ENCODE peak calls at places on chromosomes 16 and 17, in ten cellular contexts. R is epithelial cell of proximal tubule, S is heart left ventricle, J is progenitor cell of endocrine pancreas, I is foreskin keratinocyte, V is tibial artery, Q is fibroblast of villous mesenchyme, C is omental fat pad, P is AG09309, F is endothelial cell. A is an unnamed sample.

GRCh38 chr16:51981725-51982124 is 565.2 kb downstream of the TOX3 start:
- DNase-seq in R (no peak), S (no peak), J (no peak), I (no peak), V (no peak), Q (no peak), C (no peak), P (no peak), F (no peak), A (no peak)

GRCh38 chr16:49876716-49877129 is 20.8 kb upstream of the ZNF423 start:
- DNase-seq in R (no peak), S (peak), J (peak), I (no peak), V (peak), Q (no peak), C (peak), P (no peak), F (peak), A (peak)

GRCh38 chr17:65856865-65857264 is 295.4 kb upstream of the AXIN2 start:
- DNase-seq in R (no peak), S (no peak), J (no peak), I (peak), V (no peak), Q (peak), C (no peak), P (peak), F (no peak), A (no peak)

GRCh38 chr16:85661131-85662035 is 27.4 kb downstream of the GINS2 start:
- DNase-seq in R (no peak), S (peak), J (no peak), I (no peak), V (no peak), Q (no peak), C (no peak), P (no peak), F (no peak), A (no peak)

GRCh38 chr16:62079236-62079635 is 43.0 kb upstream of the CDH8 start:
- DNase-seq in R (no peak), S (no peak), J (no peak), I (no peak), V (no peak), Q (no peak), C (no peak), P (no peak), F (no peak), A (no peak)

GRCh38 chr16:72221216-72221995 is 49.5 kb upstream of the PMFBP1 start:
- DNase-seq in R (no peak), S (no peak), J (no peak), I (no peak), V (no peak), Q (no peak), C (no peak), P (no peak), F (no peak), A (no peak)

GRCh38 chr17:68011199-68011665 is 15.0 kb upstream of the C17orf58 start:
- DNase-seq in R (no peak), S (peak), J (no peak), I (no peak), V (peak), Q (peak), C (peak), P (no peak), F (peak), A (peak)

GRCh38 chr17:74873874-74874614 is 1.2 kb upstream of the FDXR start:
- DNase-seq in R (no peak), S (no peak), J (no peak), I (no peak), V (no peak), Q (no peak), C (no peak), P (no peak), F (no peak), A (no peak)

GRCh38 chr17:5516060-5516792 is 29.9 kb downstream of the MIS12 start:
- DNase-seq in R (peak), S (no peak), J (no peak), I (peak), V (no peak), Q (peak), C (no peak), P (peak), F (no peak), A (no peak)

GRCh38 chr17:27644586-27644985 is 13.6 kb downstream of the LGALS9 start:
- DNase-seq in R (no peak), S (peak), J (no peak), I (no peak), V (peak), Q (no peak), C (no peak), P (no peak), F (no peak), A (peak)

GRCh38 chr16:58485184-58485887 is 14.6 kb upstream of the NDRG4 start:
- DNase-seq in R (no peak), S (no peak), J (no peak), I (no peak), V (no peak), Q (no peak), C (no peak), P (no peak), F (no peak), A (no peak)

GRCh38 chr16:4272114-4272954 is 489 bp downstream of the TFAP4 start:
- DNase-seq in R (no peak), S (peak), J (peak), I (no peak), V (peak), Q (peak), C (no peak), P (no peak), F (peak), A (peak)

GRCh38 chr16:19400709-19401108 is 17.0 kb upstream of the TMC5 start:
- DNase-seq in R (no peak), S (no peak), J (no peak), I (no peak), V (no peak), Q (no peak), C (no peak), P (no peak), F (no peak), A (no peak)

GRCh38 chr16:51755039-51755501 is 604.0 kb upstream of the SALL1 start:
- DNase-seq in R (no peak), S (no peak), J (no peak), I (no peak), V (no peak), Q (no peak), C (no peak), P (no peak), F (no peak), A (no peak)

GRCh38 chr16:75043175-75043937 is 44.5 kb downstream of the ZNRF1 start:
- DNase-seq in R (no peak), S (no peak), J (no peak), I (no peak), V (no peak), Q (peak), C (no peak), P (no peak), F (no peak), A (no peak)

GRCh38 chr17:49514374-49514738 is 19.3 kb downstream of the NGFR start:
- DNase-seq in R (no peak), S (no peak), J (no peak), I (no peak), V (no peak), Q (peak), C (no peak), P (no peak), F (no peak), A (no peak)

GRCh38 chr17:50283246-50283645 is 9.0 kb downstream of the TMEM92 start:
- DNase-seq in R (no peak), S (no peak), J (no peak), I (no peak), V (no peak), Q (no peak), C (no peak), P (no peak), F (no peak), A (no peak)

GRCh38 chr16:58589311-58589890 is 40.2 kb downstream of the CNOT1 start:
- DNase-seq in R (no peak), S (no peak), J (no peak), I (no peak), V (no peak), Q (no peak), C (no peak), P (peak), F (no peak), A (no peak)

GRCh38 chr16:47463771-47464624 is 2.9 kb downstream of the PHKB start:
- DNase-seq in R (no peak), S (no peak), J (no peak), I (no peak), V (no peak), Q (no peak), C (no peak), P (no peak), F (no peak), A (no peak)

GRCh38 chr16:15457958-15458357 is 23.6 kb downstream of the BMERB1 start:
- DNase-seq in R (no peak), S (no peak), J (no peak), I (no peak), V (no peak), Q (no peak), C (no peak), P (no peak), F (no peak), A (no peak)

GRCh38 chr17:65057520-65058075 is 1.1 kb upstream of the GNA13 start:
- DNase-seq in R (peak), S (peak), J (no peak), I (no peak), V (no peak), Q (no peak), C (no peak), P (no peak), F (no peak), A (peak)

GRCh38 chr16:52837251-52837650 is 215.4 kb downstream of the CHD9NB start:
- DNase-seq in R (no peak), S (no peak), J (no peak), I (no peak), V (no peak), Q (peak), C (no peak), P (no peak), F (no peak), A (no peak)

GRCh38 chr16:84283314-84284167 is 11.1 kb upstream of the WFDC1 start:
- DNase-seq in R (no peak), S (peak), J (no peak), I (no peak), V (no peak), Q (no peak), C (no peak), P (no peak), F (no peak), A (no peak)

GRCh38 chr16:5032748-5033167 is 977 bp downstream of the NAGPA start:
- DNase-seq in R (no peak), S (no peak), J (no peak), I (no peak), V (no peak), Q (no peak), C (no peak), P (no peak), F (no peak), A (no peak)

GRCh38 chr17:73566905-73567782 is 77.1 kb downstream of the SDK2 start:
- DNase-seq in R (no peak), S (no peak), J (no peak), I (no peak), V (no peak), Q (no peak), C (no peak), P (no peak), F (no peak), A (no peak)

GRCh38 chr16:89264800-89265550 is 47.5 kb downstream of the ZNF778 start:
- DNase-seq in R (no peak), S (no peak), J (no peak), I (no peak), V (no peak), Q (no peak), C (no peak), P (no peak), F (no peak), A (no peak)

GRCh38 chr17:41100081-41100480 is 1.9 kb downstream of the KRTAP4-16 start:
- DNase-seq in R (no peak), S (no peak), J (no peak), I (no peak), V (no peak), Q (no peak), C (no peak), P (no peak), F (no peak), A (no peak)

GRCh38 chr16:27598921-27599565 is 49.1 kb downstream of the KATNIP start:
- DNase-seq in R (no peak), S (no peak), J (no peak), I (no peak), V (no peak), Q (no peak), C (no peak), P (no peak), F (no peak), A (no peak)

GRCh38 chr17:82859431-82860403 is 19.9 kb upstream of the ZNF750 start:
- DNase-seq in R (peak), S (peak), J (no peak), I (no peak), V (no peak), Q (peak), C (no peak), P (no peak), F (no peak), A (peak)

GRCh38 chr17:17934796-17935195 is 37.4 kb downstream of the TOM1L2 start:
- DNase-seq in R (no peak), S (no peak), J (no peak), I (no peak), V (no peak), Q (no peak), C (no peak), P (no peak), F (no peak), A (no peak)

GRCh38 chr17:42673885-42674754 is 2.7 kb downstream of the PLEKHH3 start:
- DNase-seq in R (no peak), S (peak), J (no peak), I (no peak), V (peak), Q (peak), C (no peak), P (no peak), F (peak), A (peak)

GRCh38 chr17:48439072-48439471 is 9.1 kb upstream of the SKAP1 start:
- DNase-seq in R (no peak), S (no peak), J (no peak), I (no peak), V (no peak), Q (no peak), C (no peak), P (no peak), F (no peak), A (no peak)

GRCh38 chr16:66007717-66008116 is 358.8 kb upstream of the CDH5 start:
- DNase-seq in R (no peak), S (no peak), J (no peak), I (peak), V (no peak), Q (peak), C (no peak), P (peak), F (no peak), A (no peak)

GRCh38 chr17:76268015-76268749 is 3.0 kb downstream of the UBALD2 start:
- DNase-seq in R (no peak), S (peak), J (no peak), I (peak), V (peak), Q (peak), C (no peak), P (no peak), F (peak), A (peak)

GRCh38 chr17:42276609-42277341 is 584 bp upstream of the STAT5B start:
- DNase-seq in R (no peak), S (peak), J (peak), I (no peak), V (peak), Q (peak), C (peak), P (no peak), F (peak), A (peak)

DNA sequence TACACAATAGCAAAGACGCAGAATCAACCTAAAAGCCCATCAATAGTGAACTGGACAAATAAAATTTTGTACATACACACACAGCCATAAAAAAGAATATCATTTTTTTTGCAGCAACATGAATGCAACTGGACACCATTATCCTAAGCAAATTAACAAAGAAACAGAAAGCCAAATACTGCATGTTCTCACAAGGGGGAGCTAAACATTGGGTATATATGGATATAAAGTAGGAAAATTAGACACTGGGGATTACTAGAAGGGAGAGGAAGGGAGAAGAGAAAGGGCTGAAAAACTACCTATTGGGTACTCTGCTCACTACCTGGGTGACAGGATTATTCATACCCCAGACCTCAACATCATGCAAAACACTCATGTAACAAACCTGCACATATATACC is 28.2 kb downstream of the ADAMTS18 start:
- DNase-seq in R (no peak), S (no peak), J (no peak), I (no peak), V (no peak), Q (peak), C (no peak), P (no peak), F (no peak), A (no peak)
- TF ChIP-seq CTCF in R (peak), S (no peak), J (peak), I (peak), V (no peak), Q (peak), C (no peak), P (peak), F (no peak), A (no peak)

GRCh38 chr17:21512307-21513011 is 136.3 kb downstream of the KCNJ12 start:
- DNase-seq in R (no peak), S (no peak), J (no peak), I (no peak), V (no peak), Q (no peak), C (no peak), P (no peak), F (no peak), A (no peak)

GRCh38 chr17:21510686-21511367 is 134.7 kb downstream of the KCNJ12 start:
- DNase-seq in R (no peak), S (no peak), J (no peak), I (no peak), V (no peak), Q (no peak), C (no peak), P (no peak), F (no peak), A (no peak)

GRCh38 chr17:21511368-21512195 is 135.4 kb downstream of the KCNJ12 start:
- DNase-seq in R (no peak), S (peak), J (peak), I (peak), V (peak), Q (peak), C (peak), P (peak), F (peak), A (peak)

DNA sequence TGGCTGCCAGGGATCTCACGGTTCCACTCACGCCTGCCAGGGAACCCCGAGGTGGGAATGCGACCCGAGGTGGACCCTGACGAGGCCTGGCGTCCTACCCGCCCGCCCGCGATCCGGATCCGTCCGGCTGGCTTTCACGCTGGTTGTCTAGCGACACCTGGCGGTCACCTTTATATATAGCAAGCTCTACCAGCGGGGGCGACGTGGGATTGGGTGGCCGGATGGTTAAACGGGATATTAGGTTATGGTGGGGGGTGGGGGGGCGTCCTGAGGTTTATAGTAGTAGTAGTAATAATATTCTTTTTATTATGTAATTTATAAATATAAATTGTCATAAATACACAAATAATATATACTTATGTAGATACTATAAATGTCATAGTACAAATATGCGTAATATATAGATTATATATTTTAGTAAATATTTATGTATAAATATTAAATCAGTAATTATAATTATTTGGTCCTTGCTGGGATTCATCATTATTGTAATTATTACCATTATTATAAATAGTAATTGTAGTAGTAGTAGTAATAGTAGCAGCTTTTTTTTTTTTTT is 136.9 kb downstream of the KCNJ12 start:
- DNase-seq in R (no peak), S (peak), J (peak), I (no peak), V (peak), Q (peak), C (peak), P (peak), F (peak), A (peak)
- TF ChIP-seq CTCF in R (peak), S (peak), J (peak), I (peak), V (peak), Q (peak), C (no peak), P (peak), F (peak), A (peak)

DNA sequence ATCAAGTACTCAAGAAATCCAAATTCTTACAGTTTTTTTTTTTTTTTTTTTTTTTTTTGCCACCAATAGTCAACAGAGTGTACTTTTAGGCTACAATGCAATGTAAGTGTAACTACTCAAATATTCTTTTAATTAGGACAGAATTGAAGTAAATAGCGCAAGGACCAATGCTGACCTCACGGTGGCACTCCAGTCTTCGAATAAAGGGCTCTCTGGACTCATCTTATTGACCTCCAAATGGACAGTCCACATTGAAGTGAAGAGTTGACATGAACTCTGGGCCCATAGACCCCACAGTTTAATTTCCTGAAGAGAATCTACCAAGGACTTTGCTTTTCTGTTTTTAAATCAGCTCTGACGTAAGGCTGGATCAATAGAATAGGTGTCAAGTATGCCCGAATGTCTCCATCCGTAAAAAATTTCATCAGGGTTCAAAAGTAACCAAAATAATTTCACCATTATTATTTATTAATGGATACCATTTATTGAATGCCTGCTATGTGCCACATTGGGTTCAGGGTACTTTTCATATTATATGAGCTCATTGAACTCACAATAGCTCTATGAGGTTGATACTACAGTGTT is 7.3 kb upstream of the DDX52 start:
- DNase-seq in R (no peak), S (no peak), J (no peak), I (no peak), V (no peak), Q (peak), C (no peak), P (no peak), F (peak), A (no peak)
- TF ChIP-seq CTCF in R (peak), S (peak), J (peak), I (peak), V (peak), Q (peak), C (no peak), P (peak), F (peak), A (peak)

GRCh38 chr16:86877108-86877507 is 298.8 kb downstream of the FOXL1 start:
- DNase-seq in R (no peak), S (no peak), J (no peak), I (no peak), V (no peak), Q (no peak), C (no peak), P (no peak), F (no peak), A (no peak)
- TF ChIP-seq CTCF in R (no peak), S (no peak), J (no peak), I (no peak), V (no peak), Q (no peak), C (no peak), P (no peak), F (no peak), A (no peak)

DNA sequence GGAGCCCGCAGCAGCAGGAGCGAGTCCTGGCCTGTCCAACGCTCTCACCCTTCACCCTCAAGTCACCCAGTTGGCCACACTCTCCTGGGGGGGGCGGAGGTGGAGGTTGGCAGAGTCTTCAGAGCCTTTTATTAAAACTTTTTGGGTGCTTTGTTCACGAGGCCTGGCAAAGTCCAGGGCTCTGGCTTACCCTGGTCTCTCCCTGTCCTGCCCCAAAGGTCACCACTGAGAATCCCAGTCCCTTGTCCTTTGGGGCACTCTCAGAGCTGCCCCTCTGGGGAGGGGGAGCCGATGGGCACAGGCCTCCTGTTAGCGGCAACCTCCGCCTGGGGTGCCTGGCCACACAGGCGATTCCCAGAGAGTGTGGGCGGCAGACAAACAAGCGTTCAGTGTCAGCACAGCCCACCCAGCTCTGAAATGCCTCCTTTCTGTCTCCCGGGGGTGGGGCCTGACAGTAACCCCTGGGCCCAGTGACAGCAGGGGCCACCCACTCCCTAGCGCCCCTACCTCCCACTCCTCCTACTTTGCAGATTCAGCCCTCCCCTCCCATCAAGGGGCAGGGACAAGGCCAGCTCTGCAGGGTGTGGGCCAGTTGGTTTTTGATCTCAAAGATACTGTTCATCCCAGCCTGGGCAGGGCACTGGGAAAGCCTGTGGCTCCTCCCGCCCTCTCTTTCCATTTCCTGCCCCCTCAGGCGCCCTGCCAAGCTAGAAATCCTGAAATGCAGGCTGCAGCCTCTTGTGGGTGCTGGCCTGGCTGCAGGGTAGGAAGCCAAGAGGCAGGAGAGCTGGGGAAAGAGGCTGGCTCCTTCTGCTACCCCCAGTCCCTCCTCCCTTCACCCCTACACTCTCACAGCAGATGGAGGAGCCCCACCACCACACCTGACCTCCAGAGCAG is 36.6 kb upstream of the EMP2 start:
- DNase-seq in R (no peak), S (peak), J (no peak), I (no peak), V (no peak), Q (peak), C (no peak), P (no peak), F (no peak), A (peak)
- TF ChIP-seq CTCF in R (no peak), S (peak), J (no peak), I (peak), V (no peak), Q (no peak), C (no peak), P (no peak), F (no peak), A (no peak)